ENCODE peak calls at places on chromosome 7, in eight cellular contexts. T, P, Y, M, D, U, E and G are unnamed samples.

GRCh38 chr7:74254858-74255379 is 720 bp upstream of the RFC2 start:
- DNase-seq in T (no peak), P (no peak), Y (no peak), M (no peak), D (peak; percentile 29), U (no peak), E (no peak), G (no peak)

GRCh38 chr7:23394828-23395227 is 75.5 kb downstream of the IGF2BP3 start:
- DNase-seq in T (no peak), P (no peak), Y (no peak), M (no peak), D (no peak), U (no peak), E (no peak), G (no peak)

GRCh38 chr7:136074840-136075239 is 97.7 kb upstream of the MTPN start:
- DNase-seq in T (no peak), P (no peak), Y (no peak), M (peak; percentile 31), D (no peak), U (no peak), E (no peak), G (no peak)

GRCh38 chr7:126483972-126484371 is 768.8 kb downstream of the GRM8 start:
- DNase-seq in T (no peak), P (no peak), Y (no peak), M (peak; percentile 58), D (no peak), U (no peak), E (no peak), G (no peak)

GRCh38 chr7:1055084-1055450 is 10.7 kb downstream of the GPR146 start:
- DNase-seq in T (no peak), P (peak; percentile 90), Y (no peak), M (peak; percentile 92), D (peak; percentile 51), U (no peak), E (no peak), G (peak; percentile 88)

GRCh38 chr7:55060690-55061414 is 42.0 kb downstream of the EGFR start:
- DNase-seq in T (peak; percentile 88), P (no peak), Y (no peak), M (no peak), D (no peak), U (no peak), E (no peak), G (no peak)

GRCh38 chr7:92925876-92926696 is 89.7 kb upstream of the CDK6 start:
- DNase-seq in T (no peak), P (no peak), Y (peak; percentile 70), M (no peak), D (no peak), U (no peak), E (no peak), G (no peak)

GRCh38 chr7:143299346-143299745 is 11.2 kb downstream of the CASP2 start:
- DNase-seq in T (no peak), P (no peak), Y (no peak), M (no peak), D (no peak), U (no peak), E (no peak), G (no peak)

GRCh38 chr7:149005427-149006344 is 22.6 kb downstream of the PDIA4 start:
- DNase-seq in T (peak; percentile 85), P (peak; percentile 81), Y (peak; percentile 62), M (peak; percentile 91), D (peak; percentile 83), U (peak; percentile 70), E (peak; percentile 56), G (peak; percentile 88)

GRCh38 chr7:91330378-91331295 is 66.4 kb downstream of the FZD1 start:
- DNase-seq in T (no peak), P (no peak), Y (no peak), M (no peak), D (no peak), U (no peak), E (no peak), G (no peak)

GRCh38 chr7:99379043-99379577 is 4.6 kb downstream of the ARPC1B start:
- DNase-seq in T (peak; percentile 70), P (peak; percentile 52), Y (no peak), M (no peak), D (peak; percentile 61), U (no peak), E (no peak), G (peak; percentile 46)

GRCh38 chr7:128176696-128177095 is 64.4 kb upstream of the LEP start:
- DNase-seq in T (no peak), P (no peak), Y (no peak), M (no peak), D (no peak), U (no peak), E (no peak), G (no peak)

GRCh38 chr7:133980794-133981193 is 146.3 kb upstream of the LRGUK start:
- DNase-seq in T (no peak), P (no peak), Y (no peak), M (no peak), D (no peak), U (no peak), E (no peak), G (no peak)

GRCh38 chr7:116527521-116527920 is 2.7 kb downstream of the CAV1 start:
- DNase-seq in T (no peak), P (no peak), Y (no peak), M (no peak), D (no peak), U (no peak), E (no peak), G (no peak)

GRCh38 chr7:116525913-116526857 is 1.3 kb downstream of the CAV1 start:
- DNase-seq in T (peak; percentile 57), P (peak; percentile 78), Y (no peak), M (peak; percentile 90), D (peak; percentile 80), U (peak; percentile 83), E (no peak), G (peak; percentile 70)

GRCh38 chr7:116525298-116525912 is 569 bp downstream of the CAV1 start:
- DNase-seq in T (peak; percentile 22), P (peak; percentile 53), Y (no peak), M (peak; percentile 49), D (peak; percentile 43), U (no peak), E (no peak), G (peak; percentile 41)

GRCh38 chr7:116528008-116528789 is 3.4 kb downstream of the CAV1 start:
- DNase-seq in T (peak; percentile 27), P (peak; percentile 64), Y (no peak), M (peak; percentile 21), D (peak; percentile 27), U (peak; percentile 71), E (no peak), G (no peak)

DNA sequence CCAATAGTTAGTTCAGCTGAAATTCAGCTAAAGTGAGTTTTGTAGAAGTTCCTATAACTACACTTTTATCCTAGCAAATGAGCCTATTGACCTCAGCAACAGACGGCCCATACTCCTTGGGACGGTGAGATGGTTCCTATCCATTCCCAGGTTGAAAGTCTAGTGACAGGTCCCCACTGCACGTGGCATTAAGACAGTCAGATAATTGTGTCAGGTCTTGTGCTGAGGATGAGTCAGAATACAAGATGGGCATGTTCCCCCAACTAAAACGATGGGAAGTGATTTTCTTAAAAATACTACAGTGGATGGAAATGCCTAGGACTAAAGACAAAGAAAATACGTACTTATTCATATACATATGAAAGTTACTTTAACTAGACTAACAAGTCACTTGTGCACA is 2.1 kb downstream of the CAV1 start:
- DNase-seq in T (no peak), P (no peak), Y (no peak), M (no peak), D (no peak), U (no peak), E (no peak), G (no peak)
- TF ChIP-seq EP300 in T (no peak), P (no peak), Y (no peak), M (no peak), D (no peak), U (no peak), E (no peak), G (no peak)

DNA sequence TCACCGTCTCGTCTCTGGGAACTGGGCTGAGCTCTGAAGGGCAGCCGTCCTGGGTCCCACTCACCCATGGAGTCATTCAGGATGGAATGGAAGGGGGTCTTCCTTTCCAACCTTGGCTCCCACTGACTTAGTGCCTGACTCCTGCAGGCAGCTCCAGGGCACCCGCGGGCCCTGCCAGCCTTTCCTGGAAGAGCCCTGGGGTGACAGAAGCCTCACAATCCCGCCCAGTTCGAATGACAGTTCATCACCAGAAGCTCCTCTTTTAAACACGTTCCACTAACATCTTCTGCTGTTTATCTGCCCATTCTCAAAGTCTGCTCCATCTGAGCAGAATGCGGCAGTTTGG is 110.6 kb downstream of the TNS3 start:
- DNase-seq in T (no peak), P (no peak), Y (no peak), M (no peak), D (no peak), U (no peak), E (no peak), G (no peak)
- H3K4me1 ChIP-seq in T (no peaks in the 10 kb centered on the region), P (peaks cover 22% of the 10 kb centered on the region), Y (peaks cover 100% of the 10 kb centered on the region), M (peaks cover 15% of the 10 kb centered on the region), D (peaks cover 58% of the 10 kb centered on the region), U (peaks cover 80% of the 10 kb centered on the region), E (peaks cover 27% of the 10 kb centered on the region), G (peaks cover 72% of the 10 kb centered on the region)

GRCh38 chr7:137151056-137151731 is 192.3 kb downstream of the PTN start:
- DNase-seq in T (no peak), P (no peak), Y (no peak), M (no peak), D (no peak), U (no peak), E (no peak), G (no peak)

GRCh38 chr7:137146012-137146455 is 197.5 kb downstream of the PTN start:
- DNase-seq in T (no peak), P (no peak), Y (no peak), M (no peak), D (no peak), U (no peak), E (no peak), G (no peak)

GRCh38 chr7:137142376-137142775 is 201.2 kb downstream of the PTN start:
- DNase-seq in T (no peak), P (no peak), Y (no peak), M (no peak), D (no peak), U (no peak), E (no peak), G (no peak)

GRCh38 chr7:137146996-137147720 is 196.4 kb downstream of the PTN start:
- DNase-seq in T (no peak), P (no peak), Y (no peak), M (no peak), D (no peak), U (no peak), E (no peak), G (no peak)

DNA sequence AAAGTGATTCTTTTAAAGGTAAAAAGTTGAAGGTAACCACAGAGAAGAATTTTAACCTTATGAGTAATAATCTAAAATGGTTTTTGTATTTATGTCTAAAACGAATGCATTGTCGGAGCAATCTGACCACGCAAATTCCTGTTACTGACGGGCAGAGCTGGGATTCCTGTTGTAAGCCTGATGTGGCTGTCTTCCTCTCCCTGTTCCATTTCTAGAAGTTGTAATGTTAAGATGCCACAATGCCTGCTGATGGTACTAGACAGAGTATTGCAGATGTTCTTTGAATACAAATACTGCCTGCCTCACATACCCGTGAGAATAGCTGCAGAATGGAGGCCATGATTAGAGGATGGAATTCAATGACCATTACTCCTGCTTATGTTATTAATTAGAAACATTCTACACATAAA is 197.0 kb downstream of the PTN start:
- DNase-seq in T (no peak), P (no peak), Y (no peak), M (no peak), D (no peak), U (no peak), E (no peak), G (no peak)
- TF ChIP-seq EP300 in T (no peak), P (no peak), Y (no peak), M (no peak), D (no peak), U (no peak), E (no peak), G (no peak)

GRCh38 chr7:22121702-22122474 is 176.2 kb upstream of the CDCA7L start:
- DNase-seq in T (no peak), P (no peak), Y (no peak), M (no peak), D (no peak), U (no peak), E (no peak), G (no peak)
- H3K4me1 ChIP-seq in T (no peaks in the 10 kb centered on the region), P (no peaks in the 10 kb centered on the region), Y (no peaks in the 10 kb centered on the region), M (peaks cover 17% of the 10 kb centered on the region), D (no peaks in the 10 kb centered on the region), U (no peaks in the 10 kb centered on the region), E (no peaks in the 10 kb centered on the region), G (peaks cover 10% of the 10 kb centered on the region)